ENCODE peak calls at places on chromosomes 11 and 22, in seven cellular contexts. V is HCT116, X is H1, C is HepG2, W is K562, O is SK-N-SH, Y is GM12878. S is an unnamed sample.

GRCh38 chr11:120547871-120548681 is 36.5 kb downstream of the GRIK4 start:
- DNase-seq in V (peak), X (no peak), C (peak), W (no peak), O (peak), Y (no peak), S (peak)

GRCh38 chr22:16915711-16916110 is 90.5 kb upstream of the XKR3 start:
- DNase-seq in V (no peak), X (no peak), C (no peak), W (no peak), O (no peak), Y (no peak), S (no peak)

GRCh38 chr11:46513934-46514342 is 79.9 kb downstream of the AMBRA1 start:
- DNase-seq in V (no peak), X (no peak), C (no peak), W (peak), O (peak), Y (no peak), S (peak)

GRCh38 chr22:43637861-43638260 is 174.2 kb downstream of the EFCAB6 start:
- DNase-seq in V (no peak), X (no peak), C (no peak), W (no peak), O (no peak), Y (no peak), S (no peak)

GRCh38 chr11:69470793-69471192 is 10.7 kb upstream of the LINC01488 start:
- DNase-seq in V (no peak), X (no peak), C (no peak), W (no peak), O (no peak), Y (no peak), S (no peak)

GRCh38 chr22:45880091-45880651 is 96.8 kb downstream of the WNT7B start:
- DNase-seq in V (no peak), X (peak), C (no peak), W (no peak), O (no peak), Y (no peak), S (no peak)

GRCh38 chr22:37122598-37123180 is 13.2 kb upstream of the TMPRSS6 start:
- DNase-seq in V (no peak), X (no peak), C (no peak), W (no peak), O (no peak), Y (no peak), S (no peak)

GRCh38 chr22:37803195-37803635 is 4.5 kb upstream of the GCAT start:
- DNase-seq in V (no peak), X (no peak), C (peak), W (peak), O (no peak), Y (no peak), S (no peak)

GRCh38 chr11:10004526-10005113 is 289.4 kb downstream of the SBF2 start:
- DNase-seq in V (no peak), X (no peak), C (no peak), W (no peak), O (no peak), Y (no peak), S (no peak)

GRCh38 chr11:92300871-92301270 is 76.3 kb downstream of the FAT3 start:
- DNase-seq in V (no peak), X (no peak), C (no peak), W (no peak), O (no peak), Y (no peak), S (no peak)

GRCh38 chr11:13336246-13336873 is 58.8 kb downstream of the BMAL1 start:
- DNase-seq in V (no peak), X (no peak), C (no peak), W (no peak), O (no peak), Y (no peak), S (peak)

GRCh38 chr11:36155770-36156485 is 133.3 kb downstream of the COMMD9 start:
- DNase-seq in V (no peak), X (no peak), C (no peak), W (no peak), O (no peak), Y (no peak), S (peak)

GRCh38 chr11:120771551-120772060 is 252.3 kb upstream of the TBCEL start:
- DNase-seq in V (no peak), X (peak), C (no peak), W (no peak), O (no peak), Y (no peak), S (no peak)

GRCh38 chr11:71144010-71144409 is 108.4 kb downstream of the SHANK2 start:
- DNase-seq in V (no peak), X (no peak), C (no peak), W (peak), O (no peak), Y (no peak), S (no peak)

GRCh38 chr11:75697906-75698563 is 19.6 kb upstream of the MOGAT2 start:
- DNase-seq in V (no peak), X (no peak), C (no peak), W (no peak), O (no peak), Y (no peak), S (no peak)

GRCh38 chr11:35714882-35715612 is 52.5 kb downstream of the TRIM44 start:
- DNase-seq in V (no peak), X (no peak), C (no peak), W (no peak), O (no peak), Y (peak), S (no peak)

GRCh38 chr11:134678744-134679143 is 266.7 kb upstream of the B3GAT1 start:
- DNase-seq in V (no peak), X (no peak), C (no peak), W (no peak), O (no peak), Y (no peak), S (no peak)

GRCh38 chr22:44580756-44581435 is 82.9 kb upstream of the RTL6 start:
- DNase-seq in V (no peak), X (no peak), C (no peak), W (no peak), O (no peak), Y (no peak), S (no peak)

GRCh38 chr22:37126882-37127281 is 17.4 kb upstream of the TMPRSS6 start:
- DNase-seq in V (no peak), X (peak), C (no peak), W (no peak), O (peak), Y (no peak), S (no peak)

GRCh38 chr22:25064894-25065560 is 112.5 kb downstream of the KIAA1671 start:
- DNase-seq in V (no peak), X (no peak), C (no peak), W (no peak), O (no peak), Y (no peak), S (no peak)

GRCh38 chr11:10622957-10623787 is 54.7 kb upstream of the LYVE1 start:
- DNase-seq in V (no peak), X (peak), C (no peak), W (peak), O (no peak), Y (no peak), S (no peak)

GRCh38 chr11:118055966-118056365 is 20.9 kb upstream of the TMPRSS4 start:
- DNase-seq in V (no peak), X (no peak), C (no peak), W (no peak), O (no peak), Y (no peak), S (no peak)

GRCh38 chr11:13663631-13664071 is 4.8 kb upstream of the FAR1 start:
- DNase-seq in V (no peak), X (no peak), C (no peak), W (no peak), O (no peak), Y (no peak), S (no peak)

GRCh38 chr22:21937041-21937820 is 15.4 kb downstream of the PPM1F start:
- DNase-seq in V (no peak), X (no peak), C (no peak), W (no peak), O (no peak), Y (no peak), S (no peak)

GRCh38 chr22:45977551-45978274 is 751 bp upstream of the WNT7B start:
- DNase-seq in V (no peak), X (peak), C (no peak), W (no peak), O (peak), Y (no peak), S (peak)

GRCh38 chr11:10305964-10306918 is 1.4 kb downstream of the ADM start:
- DNase-seq in V (no peak), X (peak), C (no peak), W (no peak), O (peak), Y (no peak), S (no peak)

GRCh38 chr11:10604340-10604748 is 35.9 kb upstream of the LYVE1 start:
- DNase-seq in V (no peak), X (no peak), C (peak), W (no peak), O (no peak), Y (no peak), S (no peak)

GRCh38 chr11:94728541-94728940 is 39.6 kb upstream of the AMOTL1 start:
- DNase-seq in V (no peak), X (no peak), C (no peak), W (no peak), O (no peak), Y (no peak), S (no peak)

GRCh38 chr11:82680252-82680651 is 53.4 kb downstream of the FAM181B start:
- DNase-seq in V (no peak), X (no peak), C (no peak), W (no peak), O (no peak), Y (no peak), S (peak)

GRCh38 chr22:49356428-49356827 is 471.2 kb downstream of the BRD1 start:
- DNase-seq in V (no peak), X (peak), C (no peak), W (no peak), O (no peak), Y (no peak), S (no peak)

GRCh38 chr22:36339171-36340065 is 48.3 kb downstream of the MYH9 start:
- DNase-seq in V (no peak), X (no peak), C (no peak), W (no peak), O (no peak), Y (no peak), S (no peak)

GRCh38 chr22:45240137-45240809 is 421 bp downstream of the KIAA0930 start:
- DNase-seq in V (no peak), X (peak), C (no peak), W (no peak), O (peak), Y (no peak), S (peak)

GRCh38 chr11:111581341-111581740 is 20.9 kb upstream of the SIK2 start:
- DNase-seq in V (no peak), X (no peak), C (no peak), W (no peak), O (no peak), Y (no peak), S (no peak)

DNA sequence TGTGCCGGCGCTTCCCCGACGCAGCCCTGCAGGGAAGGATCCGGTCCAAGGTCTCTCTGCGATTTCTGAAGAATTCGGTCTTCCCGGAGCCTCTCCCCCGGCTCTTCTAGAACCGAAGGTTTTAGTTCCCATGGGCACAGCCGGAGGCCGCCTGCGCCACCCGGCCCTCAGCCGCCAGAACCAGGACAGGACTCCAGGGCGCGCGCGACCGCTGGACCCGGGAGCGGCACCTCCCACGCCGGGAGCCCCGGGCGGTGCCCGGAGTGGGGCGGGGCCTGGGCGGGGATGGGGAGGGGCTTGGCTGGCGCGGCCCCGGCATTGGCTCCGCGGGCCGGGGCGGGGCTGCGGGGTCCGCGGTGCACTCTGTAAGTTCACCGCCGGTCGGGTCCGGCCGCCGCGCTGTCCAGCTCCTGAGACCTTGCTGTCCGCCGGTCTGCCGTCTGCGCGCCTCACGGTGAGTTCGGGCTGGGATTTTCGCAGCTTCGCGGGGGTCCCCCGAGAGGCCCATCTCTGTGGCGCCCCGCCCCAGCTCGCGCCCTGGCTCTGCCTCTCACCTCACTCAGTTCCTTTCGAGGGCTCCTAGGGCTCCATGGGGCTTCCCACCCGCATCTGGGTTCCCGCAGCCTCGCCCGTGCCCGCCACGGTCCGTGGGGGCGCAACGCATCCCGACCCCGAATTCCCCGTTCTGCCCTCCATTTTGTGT is at the start of gene CDC42EP2:
- DNase-seq in V (peak), X (peak), C (peak), W (peak), O (peak), Y (no peak), S (peak)
- TF ChIP-seq JUND in V (no peak), X (no peak), C (no peak), W (no peak), O (no peak), Y (no peak), S (no peak)

GRCh38 chr22:20092477-20092854 is 12.4 kb downstream of the DGCR8 start:
- DNase-seq in V (no peak), X (no peak), C (no peak), W (no peak), O (no peak), Y (no peak), S (no peak)

GRCh38 chr22:20095521-20095920 is 15.5 kb downstream of the DGCR8 start:
- DNase-seq in V (no peak), X (no peak), C (no peak), W (no peak), O (no peak), Y (no peak), S (no peak)

GRCh38 chr22:20091690-20092476 is 11.8 kb downstream of the DGCR8 start:
- DNase-seq in V (no peak), X (no peak), C (no peak), W (no peak), O (no peak), Y (no peak), S (no peak)

GRCh38 chr22:20093437-20093836 is 13.4 kb downstream of the DGCR8 start:
- DNase-seq in V (no peak), X (no peak), C (no peak), W (no peak), O (no peak), Y (no peak), S (no peak)

GRCh38 chr22:20094158-20094807 is 14.2 kb downstream of the DGCR8 start:
- DNase-seq in V (no peak), X (no peak), C (no peak), W (no peak), O (no peak), Y (no peak), S (no peak)
- TF ChIP-seq JUND in V (no peak), X (no peak), C (no peak), W (no peak), O (no peak), Y (no peak), S (no peak)

GRCh38 chr11:102243399-102243884 is 73.8 kb upstream of the BIRC3 start:
- DNase-seq in V (no peak), X (no peak), C (no peak), W (no peak), O (no peak), Y (no peak), S (no peak)

GRCh38 chr11:102240502-102240901 is 76.8 kb upstream of the BIRC3 start:
- DNase-seq in V (no peak), X (no peak), C (no peak), W (no peak), O (no peak), Y (no peak), S (no peak)

GRCh38 chr11:102239906-102240305 is 77.4 kb upstream of the BIRC3 start:
- DNase-seq in V (no peak), X (no peak), C (no peak), W (no peak), O (no peak), Y (no peak), S (no peak)

GRCh38 chr11:102241026-102241425 is 76.3 kb upstream of the BIRC3 start:
- DNase-seq in V (no peak), X (no peak), C (no peak), W (no peak), O (no peak), Y (no peak), S (no peak)

DNA sequence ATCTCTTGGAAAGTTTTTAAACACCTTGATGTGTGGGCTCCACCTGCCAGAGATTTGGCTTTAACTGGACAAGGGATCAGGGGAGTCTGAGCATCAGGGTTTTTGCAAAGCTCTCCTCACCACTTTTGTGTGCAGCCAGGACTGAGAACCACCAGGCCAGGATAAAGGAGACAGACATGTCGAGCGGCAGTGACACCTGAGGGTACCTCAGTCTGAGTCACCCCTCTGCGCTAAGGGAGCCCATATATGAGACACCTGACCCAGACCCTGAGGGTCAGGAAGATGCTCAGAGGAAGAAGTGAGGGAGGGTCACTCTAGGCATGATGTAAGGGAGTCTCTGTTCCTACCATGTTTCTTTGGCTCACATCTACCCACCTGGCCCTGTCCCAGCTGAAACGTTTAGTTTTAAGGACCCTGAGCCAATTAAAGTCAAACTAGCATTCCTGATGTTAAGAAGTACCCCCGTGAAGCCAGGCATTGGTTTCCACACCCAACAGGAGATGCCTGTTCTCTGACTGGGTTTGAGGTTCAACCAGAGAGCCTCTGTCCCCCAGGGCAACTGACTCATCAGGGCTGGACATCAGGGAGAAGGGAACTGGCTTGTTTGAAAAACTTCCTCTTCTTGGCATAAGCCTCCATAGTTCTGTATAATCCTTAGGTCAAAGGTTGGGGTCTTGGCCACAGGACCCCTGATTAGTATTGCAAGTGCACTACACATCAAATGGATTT is 72.4 kb upstream of the BIRC3 start:
- DNase-seq in V (peak), X (no peak), C (no peak), W (no peak), O (no peak), Y (no peak), S (peak)
- TF ChIP-seq JUND in V (peak), X (no peak), C (no peak), W (no peak), O (peak), Y (no peak), S (no peak)

DNA sequence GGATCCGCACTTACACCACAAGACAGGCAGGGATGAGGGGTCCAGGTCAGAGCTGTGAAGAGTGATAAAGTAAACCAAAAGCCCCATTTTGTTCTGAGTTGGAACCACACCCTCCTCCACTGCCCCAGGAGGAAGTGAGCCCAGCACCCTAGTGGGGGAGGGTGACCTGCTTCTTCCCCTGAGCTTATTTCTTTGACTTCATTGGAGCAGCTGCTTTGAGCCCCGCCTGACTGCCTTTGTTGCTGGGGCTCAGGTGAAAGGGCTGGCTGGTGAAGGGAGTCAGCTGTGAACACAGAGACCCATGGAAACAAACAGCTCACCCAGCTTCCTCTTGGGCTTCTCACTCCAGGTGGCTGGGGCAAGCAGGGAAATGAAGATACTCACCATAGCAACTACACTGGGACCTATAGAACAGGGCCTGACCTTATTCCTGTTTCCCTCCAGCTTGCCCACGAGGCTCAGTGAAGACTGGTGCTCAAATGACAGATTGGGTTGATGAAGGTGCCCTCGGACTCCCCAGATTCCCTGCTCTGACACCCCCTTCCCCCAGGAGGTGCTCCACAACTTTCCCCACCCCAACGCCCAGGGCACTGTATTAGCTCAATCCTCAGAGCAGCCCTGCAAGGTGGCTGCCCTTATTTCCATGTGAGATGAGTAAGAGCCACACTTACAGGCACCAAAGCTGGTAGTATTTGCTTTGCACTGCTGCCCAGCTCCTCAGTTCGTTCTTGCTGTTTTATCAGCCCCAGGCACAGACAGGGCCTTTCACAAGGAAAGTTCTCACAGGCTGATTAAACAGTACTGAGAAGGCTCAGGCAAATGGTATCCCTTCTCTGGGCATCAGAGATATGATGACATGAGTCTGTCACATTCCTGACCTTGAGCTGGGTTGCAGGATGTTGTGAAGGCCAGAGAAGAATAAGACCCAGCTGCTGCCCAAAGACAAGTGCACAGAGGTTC is 2.4 kb downstream of the UCP2 start:
- DNase-seq in V (no peak), X (no peak), C (peak), W (peak), O (no peak), Y (peak), S (peak)
- TF ChIP-seq JUND in V (no peak), X (no peak), C (no peak), W (no peak), O (no peak), Y (no peak), S (no peak)

GRCh38 chr11:72321381-72321996 is 77.5 kb upstream of the PHOX2A start:
- DNase-seq in V (no peak), X (no peak), C (peak), W (peak), O (peak), Y (no peak), S (no peak)
- TF ChIP-seq JUND in V (no peak), X (no peak), C (no peak), W (peak), O (peak), Y (no peak), S (no peak)

DNA sequence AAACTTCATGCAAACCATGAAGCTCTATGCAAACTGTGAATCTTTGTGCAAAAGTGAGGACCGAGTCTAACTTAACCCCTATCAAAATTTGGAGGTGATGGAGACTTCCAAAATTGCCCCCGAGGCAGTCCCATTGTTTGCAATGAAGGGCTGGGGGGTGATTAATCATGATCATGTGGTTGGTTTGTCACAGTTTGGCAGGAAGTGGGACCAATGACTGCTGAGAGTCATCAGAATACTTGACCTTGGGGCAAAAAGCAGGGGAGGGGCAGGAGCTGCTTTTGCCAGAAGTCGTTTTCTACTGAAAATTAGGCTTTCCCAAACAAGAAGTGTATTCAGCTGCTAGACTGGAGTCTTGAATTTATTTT is 23.2 kb downstream of the FZD4 start:
- DNase-seq in V (no peak), X (no peak), C (no peak), W (peak), O (no peak), Y (no peak), S (no peak)
- TF ChIP-seq JUND in V (no peak), X (no peak), C (no peak), W (peak), O (no peak), Y (no peak), S (no peak)

GRCh38 chr11:115564851-115565250 is 60.6 kb upstream of the CADM1 start:
- DNase-seq in V (no peak), X (no peak), C (no peak), W (no peak), O (no peak), Y (no peak), S (no peak)
- TF ChIP-seq JUND in V (no peak), X (no peak), C (no peak), W (no peak), O (no peak), Y (no peak), S (no peak)

S was measured in T47D.